ENCODE peak calls at places on chromosomes 2 and 18, in seven cellular contexts. M is neuronal stem cell, Z is SK-N-SH, R is endodermal cell, U is IMR-90, L is mesenchymal stem cell, N is GM23248. Q is an unnamed sample.

GRCh38 chr2:95051636-95052035 is 26.1 kb downstream of the MAL start:
- DNase-seq in M (no peak), Z (no peak), R (no peak), U (no peak), L (no peak), N (no peak), Q (no peak)

GRCh38 chr2:220469201-220469600 is 841.8 kb downstream of the SLC4A3 start:
- DNase-seq in M (no peak), Z (no peak), R (no peak), U (peak; percentile 80), L (peak; percentile 87), N (peak; percentile 52), Q (no peak)

GRCh38 chr2:211564441-211564840 is 974.2 kb downstream of the ERBB4 start:
- DNase-seq in M (no peak), Z (no peak), R (no peak), U (no peak), L (no peak), N (no peak), Q (no peak)

GRCh38 chr2:43312751-43313641 is 86.6 kb upstream of the ZFP36L2 start:
- DNase-seq in M (no peak), Z (peak; percentile 49), R (no peak), U (peak; percentile 88), L (peak; percentile 81), N (peak; percentile 73), Q (peak; percentile 80)

GRCh38 chr2:100820346-100821254 is 661 bp downstream of the NPAS2 start:
- DNase-seq in M (no peak), Z (no peak), R (peak; percentile 61), U (no peak), L (peak; percentile 62), N (peak; percentile 14), Q (peak; percentile 67)

GRCh38 chr2:142975239-142975638 is 97.8 kb downstream of the KYNU start:
- DNase-seq in M (no peak), Z (no peak), R (no peak), U (no peak), L (no peak), N (no peak), Q (no peak)

GRCh38 chr18:46740046-46740445 is 16.8 kb downstream of the ST8SIA5 start:
- DNase-seq in M (no peak), Z (no peak), R (no peak), U (no peak), L (no peak), N (no peak), Q (no peak)

GRCh38 chr2:215537621-215538020 is 101.8 kb upstream of the FN1 start:
- DNase-seq in M (no peak), Z (no peak), R (no peak), U (peak; percentile 86), L (peak; percentile 90), N (peak; percentile 77), Q (no peak)

GRCh38 chr2:141187063-141187429 is 943.8 kb downstream of the LRP1B start:
- DNase-seq in M (no peak), Z (no peak), R (no peak), U (no peak), L (no peak), N (no peak), Q (no peak)

GRCh38 chr2:42653039-42653438 is 84.6 kb downstream of the MTA3 start:
- DNase-seq in M (no peak), Z (no peak), R (no peak), U (no peak), L (no peak), N (no peak), Q (no peak)

GRCh38 chr2:172674034-172674967 is 61.3 kb upstream of the RAPGEF4 start:
- DNase-seq in M (peak; percentile 24), Z (no peak), R (peak; percentile 90), U (no peak), L (peak; percentile 43), N (peak; percentile 80), Q (peak; percentile 69)

GRCh38 chr2:81523344-81523743 is 1218.8 kb upstream of the LRRTM1 start:
- DNase-seq in M (no peak), Z (no peak), R (peak; percentile 53), U (no peak), L (no peak), N (no peak), Q (no peak)

GRCh38 chr2:169799555-169799954 is 884 bp downstream of the SSB start:
- DNase-seq in M (no peak), Z (peak; percentile 35), R (no peak), U (peak; percentile 35), L (peak; percentile 36), N (peak; percentile 55), Q (no peak)

GRCh38 chr2:33108483-33109443 is 162.0 kb downstream of the LTBP1 start:
- DNase-seq in M (no peak), Z (peak; percentile 74), R (no peak), U (peak; percentile 90), L (peak; percentile 99), N (peak; percentile 75), Q (no peak)

GRCh38 chr18:12026562-12026961 is 45.3 kb downstream of the IMPA2 start:
- DNase-seq in M (no peak), Z (no peak), R (no peak), U (no peak), L (no peak), N (no peak), Q (no peak)

GRCh38 chr2:233473386-233473791 is 93.2 kb downstream of the USP40 start:
- DNase-seq in M (no peak), Z (no peak), R (peak; percentile 41), U (no peak), L (no peak), N (no peak), Q (no peak)

GRCh38 chr18:621181-621580 is 24.4 kb downstream of the CLUL1 start:
- DNase-seq in M (no peak), Z (no peak), R (no peak), U (peak; percentile 62), L (peak; percentile 15), N (peak; percentile 88), Q (no peak)

GRCh38 chr18:47187721-47188120 is 11.6 kb upstream of the IER3IP1 start:
- DNase-seq in M (no peak), Z (no peak), R (no peak), U (no peak), L (no peak), N (no peak), Q (no peak)

GRCh38 chr2:237330539-237330938 is 83.4 kb downstream of the COL6A3 start:
- DNase-seq in M (no peak), Z (no peak), R (no peak), U (no peak), L (no peak), N (no peak), Q (no peak)

GRCh38 chr18:69559604-69560003 is 158.9 kb downstream of the DOK6 start:
- DNase-seq in M (peak; percentile 20), Z (no peak), R (no peak), U (no peak), L (no peak), N (no peak), Q (no peak)

GRCh38 chr2:232988444-232988843 is 24.6 kb downstream of the NGEF start:
- DNase-seq in M (no peak), Z (no peak), R (peak; percentile 73), U (peak; percentile 97), L (peak; percentile 82), N (peak; percentile 98), Q (no peak)

DNA sequence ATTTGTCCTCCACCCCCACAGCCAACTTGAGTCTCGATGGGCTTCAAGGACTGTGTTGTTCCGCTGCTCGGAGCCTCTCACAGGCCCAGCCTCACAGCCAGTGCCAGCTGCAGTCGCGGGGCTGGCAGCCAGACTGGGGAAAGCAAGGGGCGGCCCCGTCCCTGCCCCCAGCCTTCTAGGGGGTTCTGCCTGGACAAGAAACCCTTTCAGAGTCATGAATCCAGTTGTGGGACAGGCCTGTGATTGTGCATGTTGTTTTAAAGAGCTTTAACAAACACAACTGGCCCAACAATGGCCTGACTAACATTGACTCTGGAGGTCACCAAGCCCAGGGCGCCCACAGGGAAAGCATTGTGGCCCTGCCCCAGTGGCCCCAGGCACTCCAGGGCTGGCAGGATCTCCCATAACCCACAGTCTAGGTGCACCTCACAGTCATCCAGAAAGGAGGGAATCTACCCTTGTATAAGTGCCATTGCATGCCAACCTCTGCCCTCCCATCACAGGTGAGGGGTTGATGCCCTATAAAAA is 71.7 kb upstream of the DAPL1 start:
- DNase-seq in M (no peak), Z (no peak), R (peak; percentile 38), U (no peak), L (no peak), N (no peak), Q (no peak)
- H3K9ac ChIP-seq in M (no peak overlapping the region), Z (no peak overlapping the region), R (no peak overlapping the region), U (no peak overlapping the region), L (no peak overlapping the region), N (no peak overlapping the region), Q (no peak overlapping the region)

DNA sequence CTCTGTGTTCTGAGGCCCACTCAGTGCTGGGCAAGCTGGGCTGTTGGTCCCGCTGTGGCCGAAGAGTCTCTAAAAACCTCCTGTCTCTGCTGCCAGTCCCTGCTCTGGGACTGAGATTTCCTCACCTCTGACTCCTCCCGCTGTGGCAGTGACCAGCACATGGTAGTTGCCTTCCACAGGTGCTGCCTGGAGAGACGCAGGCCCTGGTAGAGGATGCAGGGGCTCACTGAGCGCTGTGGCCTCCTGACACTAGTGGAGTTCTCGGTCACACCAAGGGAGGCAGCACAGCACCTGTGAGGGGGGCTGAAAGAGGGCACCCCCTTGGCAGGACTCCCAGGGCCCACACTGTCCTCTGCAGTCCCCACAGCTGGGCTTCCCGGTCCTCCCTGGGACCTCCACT is 3.8 kb upstream of the ASB1 start:
- DNase-seq in M (no peak), Z (no peak), R (no peak), U (no peak), L (no peak), N (no peak), Q (no peak)
- H3K9ac ChIP-seq in M (no peak overlapping the region), Z (no peak overlapping the region), R (no peak overlapping the region), U (no peak overlapping the region), L (peak overlapping the region; percentile 76), N (no peak overlapping the region), Q (no peak overlapping the region)

DNA sequence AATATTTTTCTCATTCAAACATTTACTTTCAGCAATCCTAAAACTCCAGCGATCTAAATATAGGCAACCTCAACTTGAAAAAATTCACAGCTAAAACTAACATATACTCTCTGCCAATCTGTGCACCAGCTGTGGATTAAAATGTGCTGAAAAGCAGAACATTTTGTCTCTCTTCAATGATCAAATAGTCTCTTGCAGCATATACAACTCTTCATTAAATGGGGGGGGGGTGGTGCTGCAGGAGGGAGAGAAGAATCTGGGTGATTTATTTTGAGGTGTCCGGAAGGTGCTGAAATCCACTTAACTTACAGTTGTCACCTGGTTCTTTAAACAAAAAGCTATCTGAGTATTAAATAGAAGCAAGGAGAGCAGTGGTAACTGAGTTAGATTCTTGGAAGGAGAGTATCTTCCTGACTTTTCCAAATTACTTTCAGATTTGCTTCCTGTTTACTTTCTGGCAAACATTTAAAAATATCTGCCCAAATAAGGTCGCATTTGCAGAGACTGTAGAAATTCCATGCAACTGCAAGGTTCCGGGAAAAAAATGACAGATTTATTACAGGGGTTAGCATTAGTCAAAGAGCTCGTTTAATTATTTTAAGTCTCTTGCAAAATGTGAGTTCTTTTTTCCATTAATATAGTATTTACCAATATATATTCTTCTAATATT is 904.7 kb upstream of the ACVR2A start:
- DNase-seq in M (no peak), Z (no peak), R (no peak), U (no peak), L (peak; percentile 47), N (peak; percentile 42), Q (no peak)
- H3K9ac ChIP-seq in M (no peak overlapping the region), Z (no peak overlapping the region), R (no peak overlapping the region), U (peak overlapping the region; percentile 71), L (peak overlapping the region; percentile 47), N (peak overlapping the region; percentile 4), Q (no peak overlapping the region)

DNA sequence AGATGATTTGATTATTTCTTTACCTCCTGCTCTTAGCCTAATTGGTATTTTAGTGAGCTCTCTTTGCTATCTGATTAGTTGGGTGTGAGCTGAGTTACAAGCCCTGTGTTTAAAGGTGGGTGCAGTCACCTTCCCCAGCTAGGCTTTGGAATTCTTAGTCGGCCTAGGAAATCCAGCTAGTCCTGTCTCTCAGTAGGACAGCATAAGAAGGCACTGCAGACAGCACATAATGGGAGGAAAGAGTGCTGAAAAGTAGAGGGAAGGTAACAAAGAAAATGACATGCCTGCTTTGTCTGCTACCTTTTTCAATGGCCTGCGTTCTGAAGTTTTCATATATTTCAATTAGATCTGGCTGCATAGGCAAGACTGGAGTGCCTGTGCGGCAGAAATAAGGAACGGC is 1794.0 kb upstream of the CELF4 start:
- DNase-seq in M (no peak), Z (no peak), R (no peak), U (no peak), L (no peak), N (no peak), Q (no peak)
- H3K9ac ChIP-seq in M (no peak overlapping the region), Z (no peak overlapping the region), R (no peak overlapping the region), U (no peak overlapping the region), L (no peak overlapping the region), N (no peak overlapping the region), Q (no peak overlapping the region)

Q was measured in kidney.